ENCODE peak calls at places on chromosomes 2 and 18, in nine cellular contexts. W is MM.1S; R is naive thymus-derived CD4-positive, alpha-beta T cell; V is GM23338; J is CD4-positive, CD25-positive, alpha-beta regulatory T cell; K is heart right ventricle; A is esophagus muscularis mucosa; I is ascending aorta; T is neuronal stem cell. C is an unnamed sample. For H3K36me3, the result is how much of the 10 kb centered on the place peaks cover.

GRCh38 chr2:44836174-44836573 is 105.3 kb upstream of the SIX3 start:
- DNase-seq in K (no peak), V (no peak), T (no peak), I (no peak), A (no peak), R (no peak), W (no peak), J (no peak), C (no peak)

GRCh38 chr2:219991116-219991515 is 363.7 kb downstream of the SLC4A3 start:
- DNase-seq in I (no peak), T (no peak), W (no peak), K (no peak), A (no peak), J (no peak), R (no peak), V (no peak), C (no peak)

GRCh38 chr2:49162151-49162550 is 7.8 kb upstream of the FSHR start:
- DNase-seq in W (no peak), A (no peak), K (no peak), V (no peak), R (no peak), I (no peak), T (no peak), J (no peak), C (no peak)

GRCh38 chr2:222919841-222920609 is 59.2 kb downstream of the ACSL3 start:
- DNase-seq in I (no peak), R (no peak), J (no peak), T (no peak), W (no peak), A (no peak), K (no peak), V (no peak), C (no peak)

GRCh38 chr2:160486341-160486740 is 7.3 kb downstream of the RBMS1 start:
- DNase-seq in V (no peak), I (no peak), W (no peak), J (no peak), T (no peak), R (no peak), A (no peak), K (no peak), C (no peak)

GRCh38 chr2:100548771-100549170 is 14.0 kb upstream of the PDCL3 start:
- DNase-seq in K (no peak), T (no peak), A (no peak), R (no peak), V (no peak), W (no peak), I (no peak), J (no peak), C (peak)

GRCh38 chr2:199744260-199744659 is 106.7 kb downstream of the FTCDNL1 start:
- DNase-seq in K (no peak), T (no peak), A (no peak), V (no peak), J (no peak), W (no peak), R (no peak), I (no peak), C (no peak)

GRCh38 chr18:46772396-46772795 is 15.5 kb upstream of the ST8SIA5 start:
- DNase-seq in R (no peak), W (no peak), I (no peak), T (no peak), A (no peak), J (no peak), V (no peak), K (no peak), C (no peak)

GRCh38 chr18:79750980-79751571 is 46.7 kb upstream of the KCNG2 start:
- DNase-seq in I (no peak), J (no peak), T (no peak), A (no peak), K (no peak), R (no peak), V (no peak), W (no peak), C (no peak)

GRCh38 chr2:9690716-9691498 is 60.1 kb upstream of the YWHAQ start:
- DNase-seq in J (no peak), K (no peak), I (no peak), V (peak), T (no peak), R (no peak), A (no peak), W (no peak), C (no peak)

GRCh38 chr2:239224249-239224605 is 176.6 kb downstream of the HDAC4 start:
- DNase-seq in A (no peak), W (no peak), J (no peak), T (no peak), K (no peak), R (no peak), I (no peak), V (no peak), C (no peak)

GRCh38 chr2:6181525-6182270 is 489.5 kb downstream of the SOX11 start:
- DNase-seq in V (no peak), T (no peak), W (no peak), A (no peak), J (no peak), R (no peak), I (no peak), K (peak), C (no peak)

GRCh38 chr2:176081451-176081992 is 2.2 kb downstream of the EVX2 start:
- DNase-seq in I (no peak), J (no peak), A (no peak), R (no peak), T (no peak), K (no peak), W (no peak), V (no peak), C (no peak)

DNA sequence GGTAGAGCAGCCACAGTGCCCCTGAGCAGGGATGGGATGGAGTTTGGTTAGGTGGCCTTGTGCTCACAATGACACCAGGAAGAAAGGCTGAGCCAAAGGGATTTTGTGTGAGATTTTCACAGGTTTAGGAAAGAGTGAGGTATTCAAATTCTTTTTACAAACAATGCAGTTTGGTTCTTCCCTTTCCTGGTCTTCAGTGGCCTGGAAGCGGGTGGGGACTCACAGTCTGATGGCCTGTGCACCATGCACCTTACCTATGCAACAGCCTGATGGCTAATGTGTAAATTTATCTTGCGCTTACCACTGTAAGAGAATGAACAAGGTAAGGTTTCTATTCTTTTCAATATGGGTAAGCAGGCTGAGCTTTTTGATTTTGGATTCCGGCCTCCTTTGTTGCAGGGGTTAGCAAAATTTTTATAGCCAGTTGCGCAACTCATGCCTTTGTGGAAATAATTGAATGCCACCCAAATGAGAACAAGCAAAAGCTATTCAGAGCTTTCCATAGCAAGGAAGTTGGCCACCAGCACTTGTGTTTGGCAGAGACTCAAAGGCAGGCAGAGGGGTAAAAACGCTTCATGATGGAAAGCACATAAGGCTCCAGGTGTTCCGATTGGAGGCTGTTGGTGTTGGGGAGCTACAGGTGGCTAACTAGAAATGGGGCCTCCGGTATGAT is 23.8 kb upstream of the IL1R2 start:
- DNase-seq in A (no peak), R (no peak), J (no peak), V (no peak), W (no peak), I (no peak), T (no peak), K (no peak), C (peak)
- H3K36me3 ChIP-seq in A (under half), R (under half), J (under half), V (under half), W (under half), I (under half), T (under half), K (under half), C (under half)

DNA sequence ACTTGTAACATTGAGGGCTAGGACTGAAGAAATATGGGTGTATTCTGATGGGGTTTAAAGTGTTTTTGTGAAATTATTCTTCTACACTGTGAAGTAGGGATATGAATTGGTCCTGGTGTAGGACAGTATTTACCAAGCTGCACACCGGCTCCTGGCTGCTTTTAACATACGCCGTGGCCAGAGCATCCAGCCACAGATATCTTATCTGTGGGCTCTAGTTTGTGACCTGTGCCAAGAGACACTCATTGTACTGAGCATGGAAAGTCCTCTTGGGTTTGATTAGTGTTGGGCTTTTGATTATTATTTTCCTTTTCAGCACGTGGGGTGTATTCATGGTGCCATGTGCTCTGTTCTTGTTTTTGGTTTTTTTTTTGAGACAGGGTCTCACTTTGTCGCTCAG is 8.0 kb downstream of the USP39 start:
- DNase-seq in I (no peak), W (no peak), A (no peak), J (no peak), K (no peak), V (no peak), R (no peak), T (no peak), C (no peak)
- H3K36me3 ChIP-seq in I (half or more), W (under half), A (half or more), J (half or more), K (half or more), V (half or more), R (half or more), T (under half), C (half or more)

DNA sequence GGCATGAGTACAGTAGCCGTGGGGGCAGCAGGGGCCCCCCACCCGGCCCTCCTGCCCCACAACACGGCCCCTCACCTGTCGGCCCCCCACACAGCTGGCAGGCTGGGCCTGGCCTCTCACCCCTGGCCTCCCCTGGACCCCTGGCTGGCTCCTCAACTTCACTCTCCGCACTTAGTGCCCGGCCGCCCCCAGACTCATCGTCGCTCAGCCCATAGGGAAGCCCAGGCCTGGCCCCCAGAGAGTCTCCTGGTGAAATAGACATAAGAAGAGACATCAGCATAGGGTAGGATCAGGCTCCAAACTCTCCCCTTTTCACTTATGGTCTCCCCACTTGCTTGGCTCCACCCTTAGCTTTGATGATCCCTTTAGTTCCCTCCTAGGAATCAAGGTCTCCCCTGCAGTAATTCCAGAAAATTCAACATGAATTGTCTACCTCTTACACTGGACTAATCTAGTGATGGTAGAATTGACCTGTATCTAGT is 1.7 kb downstream of the ZNF513 start:
- DNase-seq in K (no peak), W (no peak), R (no peak), T (no peak), V (no peak), I (no peak), J (no peak), A (no peak), C (no peak)
- H3K36me3 ChIP-seq in K (half or more), W (under half), R (half or more), T (half or more), V (under half), I (half or more), J (half or more), A (under half), C (half or more)

DNA sequence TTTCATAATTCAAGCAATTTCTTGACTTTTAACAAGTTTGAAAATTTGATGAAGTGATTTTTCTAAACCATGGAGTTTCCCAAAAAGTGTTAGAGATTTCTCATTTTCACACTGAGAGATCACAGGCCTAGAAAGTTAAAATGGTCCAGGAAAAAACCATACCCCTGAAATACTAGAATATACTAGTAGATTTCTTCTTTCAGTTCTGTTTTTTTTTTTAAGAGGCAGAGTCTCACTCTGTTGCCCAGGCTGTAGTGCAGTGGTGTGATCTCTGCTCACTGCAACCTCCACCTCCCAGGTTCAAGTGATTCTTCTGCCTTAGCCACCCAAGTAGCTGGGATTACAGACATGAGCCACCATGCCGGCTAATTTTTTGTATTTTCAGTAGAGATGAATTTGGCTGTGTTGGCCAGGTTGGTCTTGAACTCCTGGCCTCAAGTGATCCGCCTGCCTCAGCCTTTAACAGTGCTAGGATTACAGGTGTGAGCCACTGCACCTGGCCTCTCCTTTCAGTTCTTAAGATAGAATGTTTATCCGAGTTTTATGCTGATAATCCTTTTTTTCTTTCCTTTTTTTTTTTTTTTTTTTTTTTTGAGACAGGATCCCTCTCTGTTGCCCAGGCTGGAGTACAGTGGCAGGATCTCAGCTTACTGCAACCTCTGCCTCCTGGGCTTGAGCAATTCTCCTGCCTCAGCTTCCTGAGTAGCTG is 14.4 kb downstream of the MTHFD2 start:
- DNase-seq in A (no peak), J (no peak), I (no peak), W (no peak), V (no peak), T (no peak), R (no peak), K (no peak), C (no peak)
- H3K36me3 ChIP-seq in A (under half), J (half or more), I (half or more), W (under half), V (half or more), T (under half), R (under half), K (half or more), C (half or more)

DNA sequence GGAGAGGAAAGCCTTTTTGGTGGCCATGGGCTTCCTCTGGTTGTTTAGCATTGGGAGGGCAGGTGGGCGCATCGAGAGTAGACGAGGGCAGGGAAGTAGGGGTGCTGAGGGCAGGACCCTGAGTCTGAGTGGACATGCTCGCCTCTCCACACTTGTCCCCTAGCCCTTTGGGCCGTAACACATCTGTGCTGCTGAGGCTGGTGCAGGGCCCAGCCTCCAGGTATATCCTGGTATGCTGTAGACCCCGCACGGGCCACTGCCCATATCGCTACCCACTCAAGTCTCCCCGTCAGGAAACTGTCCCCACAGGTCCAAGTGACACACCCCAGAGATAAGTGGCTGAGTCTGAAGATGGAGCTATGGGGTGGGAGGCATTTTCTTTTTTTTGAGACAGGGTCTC is 13.7 kb upstream of the CCDC74B start:
- DNase-seq in K (no peak), J (no peak), I (no peak), A (no peak), W (no peak), T (no peak), R (no peak), V (no peak), C (no peak)
- H3K36me3 ChIP-seq in K (under half), J (under half), I (under half), A (under half), W (under half), T (under half), R (half or more), V (under half), C (under half)

GRCh38 chr2:190972846-190973245 is 41.1 kb downstream of the STAT1 start:
- DNase-seq in I (no peak), T (no peak), R (no peak), A (no peak), K (no peak), V (no peak), J (no peak), W (no peak), C (no peak)

GRCh38 chr2:190973726-190974628 is 40.0 kb downstream of the STAT1 start:
- DNase-seq in V (no peak), R (no peak), K (no peak), A (no peak), T (no peak), I (no peak), W (no peak), J (no peak), C (no peak)

GRCh38 chr2:190970872-190971506 is 43.0 kb downstream of the STAT1 start:
- DNase-seq in K (no peak), T (no peak), W (no peak), V (no peak), R (no peak), I (no peak), A (no peak), J (no peak), C (no peak)

GRCh38 chr2:190973262-190973661 is 40.7 kb downstream of the STAT1 start:
- DNase-seq in T (no peak), J (no peak), V (no peak), W (no peak), I (no peak), A (no peak), R (no peak), K (no peak), C (no peak)

GRCh38 chr2:190972213-190972612 is 41.8 kb downstream of the STAT1 start:
- DNase-seq in I (no peak), J (no peak), K (no peak), W (no peak), V (no peak), T (no peak), R (no peak), A (no peak), C (no peak)
- H3K36me3 ChIP-seq in I (under half), J (half or more), K (half or more), W (under half), V (under half), T (under half), R (half or more), A (under half), C (half or more)

GRCh38 chr2:146540271-146540932 is 1304.4 kb upstream of the ACVR2A start:
- DNase-seq in J (no peak), R (no peak), A (no peak), I (no peak), T (peak), W (no peak), V (peak), K (no peak), C (peak)
- H3K36me3 ChIP-seq in J (under half), R (under half), A (under half), I (under half), T (under half), W (under half), V (under half), K (under half), C (under half)

GRCh38 chr2:15596968-15597367 is 5.3 kb downstream of the DDX1 start:
- DNase-seq in I (no peak), K (no peak), V (no peak), T (no peak), J (no peak), A (no peak), R (no peak), W (no peak), C (no peak)
- H3K36me3 ChIP-seq in I (half or more), K (half or more), V (half or more), T (under half), J (half or more), A (under half), R (half or more), W (under half), C (half or more)